ENCODE peak calls at places on chromosomes 5 and 9, in four cellular contexts. I is neural progenitor cell; Y is stimulated activated CD8-positive, alpha-beta memory T cell treated with anti-CD3 and anti-CD28 coated beads, Interleukin-4, amount 100 ng/mL, for 1 hour; T is brain microvascular endothelial cell. L is an unnamed sample.

GRCh38 chr9:84111726-84112125 is 131.1 kb downstream of the RMI1 start:
- DNase-seq in I (no peak), Y (no peak), T (no peak), L (peak; percentile 20)

GRCh38 chr9:20384642-20385041 is 237.7 kb downstream of the MLLT3 start:
- DNase-seq in I (no peak), Y (no peak), T (peak; percentile 8), L (no peak)

GRCh38 chr9:83479765-83480164 is 58.4 kb downstream of the FRMD3 start:
- DNase-seq in I (no peak), Y (no peak), T (no peak), L (no peak)

GRCh38 chr5:66609615-66610014 is 13.4 kb downstream of the MAST4 start:
- DNase-seq in I (no peak), Y (no peak), T (no peak), L (no peak)

GRCh38 chr9:27202056-27202455 is 93.0 kb downstream of the TEK start:
- DNase-seq in I (no peak), Y (no peak), T (no peak), L (no peak)

GRCh38 chr5:161096006-161096405 is 244.0 kb upstream of the ATP10B start:
- DNase-seq in I (no peak), Y (no peak), T (no peak), L (no peak)

GRCh38 chr9:89328064-89328463 is 9.8 kb downstream of the SECISBP2 start:
- DNase-seq in I (no peak), Y (no peak), T (no peak), L (peak; percentile 45)

GRCh38 chr5:82735160-82735789 is 341.9 kb downstream of the TMEM167A start:
- DNase-seq in I (no peak), Y (no peak), T (no peak), L (peak; percentile 34)

GRCh38 chr9:77386187-77386586 is 208.9 kb downstream of the VPS13A start:
- DNase-seq in I (no peak), Y (no peak), T (no peak), L (peak; percentile 5)

GRCh38 chr9:98101868-98102273 is 17.2 kb downstream of the TRIM14 start:
- DNase-seq in I (peak; percentile 33), Y (peak; percentile 65), T (no peak), L (no peak)

GRCh38 chr9:105355810-105356209 is 92.0 kb upstream of the FSD1L start:
- DNase-seq in I (no peak), Y (no peak), T (peak; percentile 53), L (no peak)